ENCODE peak calls at places on chromosome 21, in six cellular contexts. L is Daoy; S is stimulated activated naive CD4-positive, alpha-beta T cell; Y is germinal center; T is G401; Z is HCEC 1CT. Q is an unnamed sample.

GRCh38 chr21:43603641-43604504 is 55.4 kb downstream of the HSF2BP start:
- DNase-seq in L (peak), S (no peak), Y (no peak), T (no peak), Z (peak), Q (no peak)

GRCh38 chr21:31731112-31731801 is 661 bp downstream of the SCAF4 start:
- DNase-seq in L (peak), S (peak), Y (peak), T (no peak), Z (peak), Q (peak)

GRCh38 chr21:36203603-36203889 is 46.9 kb downstream of the DOP1B start:
- DNase-seq in L (peak), S (no peak), Y (no peak), T (no peak), Z (peak), Q (no peak)

GRCh38 chr21:15686506-15686905 is 43.3 kb upstream of the USP25 start:
- DNase-seq in L (no peak), S (no peak), Y (no peak), T (no peak), Z (no peak), Q (no peak)

GRCh38 chr21:43270800-43271261 is 102.0 kb downstream of the CRYAA start:
- DNase-seq in L (no peak), S (no peak), Y (no peak), T (no peak), Z (no peak), Q (no peak)

GRCh38 chr21:45511661-45512431 is 30.4 kb downstream of the SLC19A1 start:
- DNase-seq in L (no peak), S (no peak), Y (no peak), T (no peak), Z (no peak), Q (no peak)

GRCh38 chr21:41726058-41726558 is 40.7 kb downstream of the RIPK4 start:
- DNase-seq in L (no peak), S (no peak), Y (no peak), T (no peak), Z (no peak), Q (no peak)

GRCh38 chr21:27143476-27143875 is 176.6 kb upstream of the ADAMTS5 start:
- DNase-seq in L (no peak), S (no peak), Y (no peak), T (no peak), Z (no peak), Q (no peak)

GRCh38 chr21:33566514-33566913 is 22.0 kb downstream of the DONSON start:
- DNase-seq in L (no peak), S (no peak), Y (no peak), T (no peak), Z (no peak), Q (no peak)

GRCh38 chr21:31974454-31974985 is 101.7 kb downstream of the HUNK start:
- DNase-seq in L (peak), S (no peak), Y (no peak), T (no peak), Z (no peak), Q (no peak)

GRCh38 chr21:41168391-41169257 is 664 bp downstream of the BACE2 start:
- DNase-seq in L (peak), S (no peak), Y (peak), T (no peak), Z (no peak), Q (peak)

GRCh38 chr21:41360072-41360821 is 1.6 kb upstream of the MX2 start:
- DNase-seq in L (no peak), S (no peak), Y (no peak), T (no peak), Z (no peak), Q (no peak)

GRCh38 chr21:34807146-34807880 is 138.5 kb downstream of the CLIC6 start:
- DNase-seq in L (peak), S (no peak), Y (no peak), T (no peak), Z (peak), Q (peak)

GRCh38 chr21:39188521-39189139 is 5.4 kb upstream of the PSMG1 start:
- DNase-seq in L (no peak), S (no peak), Y (no peak), T (no peak), Z (no peak), Q (no peak)

GRCh38 chr21:42746593-42747266 is 93.3 kb downstream of the PDE9A start:
- DNase-seq in L (no peak), S (peak), Y (peak), T (no peak), Z (no peak), Q (no peak)

GRCh38 chr21:44423312-44423821 is 31.9 kb upstream of the LRRC3 start:
- DNase-seq in L (no peak), S (no peak), Y (no peak), T (no peak), Z (no peak), Q (no peak)

GRCh38 chr21:32329331-32329730 is 30.7 kb downstream of the MRAP start:
- DNase-seq in L (no peak), S (no peak), Y (no peak), T (no peak), Z (peak), Q (no peak)

GRCh38 chr21:39125752-39126485 is 57.3 kb downstream of the PSMG1 start:
- DNase-seq in L (peak), S (no peak), Y (no peak), T (peak), Z (peak), Q (peak)

GRCh38 chr21:37087188-37087587 is 14.1 kb downstream of the TTC3 start:
- DNase-seq in L (peak), S (no peak), Y (no peak), T (peak), Z (peak), Q (peak)

GRCh38 chr21:16074950-16075489 is 345.2 kb downstream of the USP25 start:
- DNase-seq in L (no peak), S (no peak), Y (no peak), T (no peak), Z (no peak), Q (no peak)

GRCh38 chr21:16195896-16196443 is 466.2 kb downstream of the USP25 start:
- DNase-seq in L (no peak), S (no peak), Y (no peak), T (no peak), Z (no peak), Q (no peak)